ENCODE peak calls at places on chromosomes 5 and 9, in five cellular contexts. Q is A549, B is breast epithelium, D is heart left ventricle, U is GM12892. X is an unnamed sample.

GRCh38 chr5:102638912-102639652 is 116.0 kb upstream of the PAM start:
- DNase-seq in D (no peak), U (no peak), B (no peak), Q (no peak), X (no peak)

GRCh38 chr9:110142253-110142652 is 65.7 kb downstream of the C9orf152 start:
- DNase-seq in D (no peak), B (no peak), U (no peak), Q (no peak), X (no peak)

GRCh38 chr5:178996156-178996555 is 1.0 kb upstream of the GRM6 start:
- DNase-seq in B (no peak), Q (no peak), D (no peak), U (no peak), X (no peak)

GRCh38 chr5:120531215-120531614 is 67.1 kb downstream of the PRR16 start:
- DNase-seq in D (no peak), U (no peak), Q (no peak), B (no peak), X (no peak)

GRCh38 chr9:135970128-135970815 is 9.1 kb upstream of the UBAC1 start:
- DNase-seq in B (no peak), Q (no peak), D (no peak), U (no peak), X (no peak)

GRCh38 chr9:70412678-70413426 is 1.6 kb downstream of the KLF9 start:
- DNase-seq in B (peak), Q (peak), D (peak), U (peak), X (peak)

GRCh38 chr5:146039420-146039819 is 66.0 kb downstream of the PLAC8L1 start:
- DNase-seq in Q (no peak), D (no peak), B (no peak), U (no peak), X (no peak)

GRCh38 chr5:136094189-136094912 is 38.3 kb upstream of the SMAD5 start:
- DNase-seq in U (no peak), B (no peak), D (no peak), Q (no peak), X (no peak)

GRCh38 chr9:36499156-36499886 is 73.4 kb upstream of the MELK start:
- DNase-seq in B (no peak), Q (no peak), U (no peak), D (no peak), X (no peak)

GRCh38 chr9:133505901-133506652 is 18.7 kb downstream of the MYMK start:
- DNase-seq in U (no peak), Q (no peak), D (peak), B (no peak), X (no peak)

GRCh38 chr5:138770291-138770690 is 17.1 kb downstream of the CTNNA1 start:
- DNase-seq in D (no peak), B (no peak), U (no peak), Q (no peak), X (no peak)

GRCh38 chr9:133945977-133946753 is 46.0 kb downstream of the VAV2 start:
- DNase-seq in Q (no peak), D (peak), B (no peak), U (no peak), X (no peak)

GRCh38 chr5:57033103-57033502 is 81.2 kb upstream of the MIER3 start:
- DNase-seq in D (no peak), B (no peak), Q (peak), U (no peak), X (no peak)
- TF ChIP-seq POLR2A in D (no peak), B (no peak), Q (no peak), U (no peak), X (no peak)

GRCh38 chr5:172178301-172179031 is 9.6 kb downstream of the STK10 start:
- DNase-seq in B (no peak), U (no peak), D (no peak), Q (no peak), X (no peak)
- TF ChIP-seq POLR2A in B (no peak), U (no peak), D (no peak), Q (no peak), X (no peak)

DNA sequence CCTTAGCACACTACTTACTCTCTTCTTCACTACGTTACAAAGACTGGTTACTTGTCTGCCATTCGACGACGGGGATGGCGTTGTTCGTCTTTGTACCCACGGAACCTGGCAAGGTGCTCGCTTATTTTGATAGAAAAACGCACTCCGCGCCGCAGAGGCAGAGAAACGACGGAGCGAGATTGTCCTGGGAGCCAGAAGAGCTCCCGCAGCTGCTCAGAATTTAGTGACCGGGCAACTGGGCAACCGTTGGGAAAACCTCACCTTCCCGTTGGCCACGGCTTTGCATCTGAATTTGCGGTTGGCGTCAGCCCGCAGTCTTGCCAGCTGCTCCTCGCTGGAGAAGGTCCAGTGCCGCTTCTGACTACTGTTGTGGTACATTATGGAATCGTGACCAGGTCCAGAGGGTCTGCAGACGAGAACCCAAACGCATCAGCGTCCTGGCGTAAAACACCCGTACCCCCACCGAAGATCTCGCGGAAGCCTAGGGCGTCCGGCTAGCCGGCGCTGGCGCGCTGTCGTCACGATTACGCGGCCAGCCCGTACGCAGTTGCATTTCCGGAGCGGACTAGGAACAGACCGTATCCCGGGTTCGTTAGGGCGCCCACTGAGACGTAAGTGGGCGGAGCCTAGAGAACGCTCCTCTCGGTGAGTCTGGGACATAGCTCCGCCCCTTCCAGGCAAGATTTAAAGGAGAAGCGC is at the start of gene CCNH:
- DNase-seq in D (peak), B (peak), Q (peak), U (peak), X (peak)
- TF ChIP-seq POLR2A in D (peak), B (peak), Q (peak), U (peak), X (no peak)

DNA sequence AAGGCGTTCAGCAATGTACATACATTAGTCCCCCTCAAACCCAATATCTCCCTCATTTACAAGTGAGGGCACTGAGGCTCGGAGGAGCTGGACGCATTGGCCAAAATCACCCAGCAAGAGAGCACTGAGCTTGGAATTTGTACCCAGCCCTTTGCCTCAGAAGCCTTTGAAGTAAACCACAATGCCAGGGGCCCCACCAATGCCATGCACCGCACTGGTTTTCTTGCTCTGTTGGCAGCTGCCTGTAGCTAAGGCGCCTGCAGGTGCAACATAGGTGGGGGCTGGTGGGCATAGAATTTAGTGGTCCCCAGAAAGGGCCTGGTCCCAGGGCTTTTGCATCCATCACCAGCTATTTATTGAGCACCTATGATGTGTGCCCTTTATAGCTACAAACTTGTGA is 37.3 kb upstream of the FUBP3 start:
- DNase-seq in U (no peak), Q (no peak), D (no peak), B (no peak), X (no peak)
- TF ChIP-seq POLR2A in U (no peak), Q (no peak), D (no peak), B (no peak), X (no peak)

DNA sequence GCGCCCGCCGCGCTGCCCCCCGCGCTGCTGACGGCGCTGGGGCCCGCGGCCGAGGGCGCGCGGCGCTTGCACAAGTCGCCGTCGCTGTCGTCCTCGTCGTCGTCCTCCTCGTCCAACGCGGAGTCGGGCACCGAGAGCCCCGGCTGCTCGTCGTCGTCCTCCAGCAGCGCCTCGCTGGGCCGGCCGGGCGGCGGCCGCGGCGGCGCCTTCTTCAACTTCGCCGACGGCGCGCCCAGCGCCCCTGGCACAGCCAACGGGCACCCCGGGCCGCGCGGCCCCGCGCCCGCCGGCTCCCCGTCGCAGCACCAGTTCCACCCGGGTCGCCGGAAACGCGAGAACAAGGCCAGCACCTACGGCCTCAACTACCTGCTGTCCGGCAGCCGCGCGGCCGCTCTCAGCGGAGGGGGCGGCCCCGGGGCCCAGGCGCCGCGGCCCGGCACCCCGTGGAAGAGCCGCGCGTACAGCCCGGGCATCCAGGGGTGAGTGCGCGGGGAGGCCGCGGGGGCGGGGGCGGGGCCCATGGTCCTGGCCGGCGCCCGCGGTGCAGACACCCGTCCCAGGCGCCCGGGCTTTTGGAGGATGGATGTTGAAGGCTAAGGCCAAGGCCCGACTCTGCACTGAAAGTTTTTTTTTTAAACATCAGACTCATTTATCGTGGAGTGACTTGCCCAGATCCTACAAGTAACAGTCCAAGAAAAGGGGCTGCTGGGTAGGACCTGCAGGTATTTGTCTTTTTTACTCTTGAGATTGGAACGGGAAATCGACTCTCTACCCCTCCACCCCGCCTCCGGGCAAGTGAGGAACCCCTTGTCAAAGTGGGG is 1.2 kb downstream of the TENT4A start:
- DNase-seq in B (peak), D (peak), U (no peak), Q (peak), X (peak)
- TF ChIP-seq POLR2A in B (no peak), D (no peak), U (no peak), Q (no peak), X (no peak)

X was measured in lower leg skin.